ENCODE peak calls at places on chromosome 21, in six cellular contexts. X, A, U, L, H and V are unnamed samples.

GRCh38 chr21:28884481-28884880 is 108.2 kb downstream of the LTN1 start:
- DNase-seq in H (peak), X (no peak), L (peak), A (no peak), U (no peak), V (no peak)

GRCh38 chr21:46208761-46209721 is 19.5 kb downstream of the LSS start:
- DNase-seq in H (no peak), L (no peak), U (no peak), A (no peak), X (no peak), V (no peak)

GRCh38 chr21:41823166-41823565 is 56.0 kb downstream of the PRDM15 start:
- DNase-seq in U (no peak), L (no peak), A (no peak), H (no peak), X (no peak), V (no peak)

GRCh38 chr21:33051925-33052324 is 18.0 kb upstream of the OLIG1 start:
- DNase-seq in A (no peak), L (no peak), H (no peak), X (no peak), U (peak), V (peak)

GRCh38 chr21:29072873-29073221 is 601 bp downstream of the CCT8 start:
- DNase-seq in X (no peak), H (peak), L (peak), A (no peak), U (no peak), V (no peak)

GRCh38 chr21:35420658-35421057 is 371.6 kb upstream of the RUNX1 start:
- DNase-seq in U (no peak), A (no peak), H (no peak), X (no peak), L (no peak), V (no peak)

GRCh38 chr21:42433946-42434551 is 30.3 kb downstream of the UBASH3A start:
- DNase-seq in X (no peak), A (no peak), H (no peak), L (no peak), U (no peak), V (no peak)

GRCh38 chr21:17798796-17799195 is 20.4 kb downstream of the C21orf91 start:
- DNase-seq in X (no peak), U (no peak), H (no peak), A (no peak), L (no peak), V (no peak)

GRCh38 chr21:43274022-43274945 is 105.5 kb downstream of the CRYAA start:
- DNase-seq in U (no peak), X (no peak), H (no peak), A (no peak), L (no peak), V (no peak)

GRCh38 chr21:44800103-44800502 is 1.5 kb downstream of the UBE2G2 start:
- DNase-seq in A (no peak), L (peak), U (no peak), X (no peak), H (peak), V (no peak)

GRCh38 chr21:33174756-33175155 is 55.0 kb upstream of the IFNAR2 start:
- DNase-seq in A (no peak), X (no peak), U (no peak), L (no peak), H (no peak), V (no peak)

GRCh38 chr21:21003701-21004100 is 5.5 kb downstream of the NCAM2 start:
- DNase-seq in U (no peak), A (peak), X (no peak), L (peak), H (peak), V (no peak)

GRCh38 chr21:37642493-37642892 is 273.8 kb downstream of the KCNJ6 start:
- DNase-seq in L (no peak), X (no peak), A (no peak), H (peak), U (no peak), V (no peak)